ENCODE peak calls at places on chromosomes 6 and 20, in five cellular contexts. N, P, V, C and Y are unnamed samples.

GRCh38 chr6:45584127-45584526 is 206.4 kb upstream of the SUPT3H start:
- DNase-seq in N (no peak), P (no peak), V (no peak), C (no peak), Y (no peak)

GRCh38 chr20:32052090-32052791 is at the start of gene HCK:
- DNase-seq in N (no peak), P (no peak), V (no peak), C (no peak), Y (no peak)

GRCh38 chr6:18362058-18362561 is 25.0 kb upstream of the RNF144B start:
- DNase-seq in N (peak), P (peak), V (no peak), C (no peak), Y (no peak)

GRCh38 chr20:40682104-40683045 is 6.7 kb downstream of the MAFB start:
- DNase-seq in N (no peak), P (peak), V (no peak), C (no peak), Y (no peak)

GRCh38 chr6:71822626-71823025 is 63.7 kb upstream of the RIMS1 start:
- DNase-seq in N (no peak), P (no peak), V (no peak), C (no peak), Y (no peak)

GRCh38 chr6:167139761-167140160 is 16.9 kb downstream of the CCR6 start:
- DNase-seq in N (no peak), P (no peak), V (no peak), C (no peak), Y (no peak)

GRCh38 chr6:104526383-104526782 is 333.3 kb downstream of the HACE1 start:
- DNase-seq in N (no peak), P (no peak), V (no peak), C (no peak), Y (no peak)

GRCh38 chr6:85347787-85348186 is 102.1 kb upstream of the NT5E start:
- DNase-seq in N (no peak), P (no peak), V (no peak), C (no peak), Y (no peak)

GRCh38 chr20:61314326-61315010 is 62.4 kb downstream of the CDH4 start:
- DNase-seq in N (no peak), P (no peak), V (no peak), C (no peak), Y (no peak)

GRCh38 chr6:158003910-158004695 is 22.4 kb downstream of the SYNJ2 start:
- DNase-seq in N (no peak), P (no peak), V (no peak), C (no peak), Y (no peak)

GRCh38 chr6:151034825-151035781 is 169.6 kb downstream of the MTHFD1L start:
- DNase-seq in N (no peak), P (no peak), V (no peak), C (no peak), Y (no peak)

GRCh38 chr6:99187429-99187828 is 162.0 kb downstream of the FAXC start:
- DNase-seq in N (no peak), P (no peak), V (no peak), C (no peak), Y (no peak)

GRCh38 chr20:46895906-46896242 is 1.2 kb downstream of the EYA2 start:
- DNase-seq in N (no peak), P (no peak), V (no peak), C (no peak), Y (no peak)

GRCh38 chr6:155406801-155407200 is 48.8 kb downstream of the NOX3 start:
- DNase-seq in N (no peak), P (no peak), V (no peak), C (no peak), Y (no peak)

GRCh38 chr20:17533396-17533795 is 2.2 kb upstream of the BFSP1 start:
- DNase-seq in N (peak), P (peak), V (no peak), C (no peak), Y (no peak)

GRCh38 chr20:15236812-15237211 is 899.4 kb upstream of the FLRT3 start:
- DNase-seq in N (peak), P (peak), V (no peak), C (no peak), Y (no peak)

GRCh38 chr20:52572687-52573086 is 381.1 kb upstream of the ZFP64 start:
- DNase-seq in N (peak), P (peak), V (no peak), C (no peak), Y (no peak)

GRCh38 chr6:160030103-160030502 is 61.2 kb downstream of the IGF2R start:
- DNase-seq in N (peak), P (peak), V (no peak), C (peak), Y (no peak)

GRCh38 chr6:136226027-136226673 is 24.0 kb downstream of the MTFR2 start:
- DNase-seq in N (peak), P (peak), V (peak), C (peak), Y (peak)

GRCh38 chr6:93784794-93785757 is 365.7 kb upstream of the EPHA7 start:
- DNase-seq in N (peak), P (peak), V (no peak), C (no peak), Y (no peak)

GRCh38 chr6:25369450-25370086 is 90.4 kb downstream of the CARMIL1 start:
- DNase-seq in N (peak), P (peak), V (no peak), C (no peak), Y (no peak)

GRCh38 chr20:11216451-11217314 is 542.9 kb upstream of the JAG1 start:
- DNase-seq in N (no peak), P (peak), V (no peak), C (no peak), Y (no peak)

GRCh38 chr6:104218132-104218531 is 641.6 kb downstream of the HACE1 start:
- DNase-seq in N (no peak), P (no peak), V (no peak), C (no peak), Y (no peak)

GRCh38 chr6:134003542-134003951 is 48.9 kb downstream of the SLC2A12 start:
- DNase-seq in N (no peak), P (no peak), V (no peak), C (no peak), Y (no peak)

GRCh38 chr6:52554684-52555280 is 22.1 kb downstream of the TRAM2 start:
- DNase-seq in N (peak), P (no peak), V (no peak), C (no peak), Y (no peak)

GRCh38 chr20:29472606-29473005 is 1784.9 kb upstream of the DEFB115 start:
- DNase-seq in N (no peak), P (no peak), V (no peak), C (no peak), Y (no peak)

GRCh38 chr6:3355358-3356055 is 96.8 kb downstream of the PSMG4 start:
- DNase-seq in N (no peak), P (no peak), V (no peak), C (peak), Y (no peak)

GRCh38 chr20:34948030-34948429 is 7.6 kb downstream of the GSS start:
- DNase-seq in N (peak), P (peak), V (no peak), C (no peak), Y (no peak)

GRCh38 chr6:36376742-36377141 is 10.7 kb downstream of the ETV7 start:
- DNase-seq in N (no peak), P (no peak), V (no peak), C (no peak), Y (no peak)

GRCh38 chr6:36380166-36380565 is 7.3 kb downstream of the ETV7 start:
- DNase-seq in N (no peak), P (no peak), V (no peak), C (no peak), Y (no peak)

GRCh38 chr6:36377594-36377993 is 9.9 kb downstream of the ETV7 start:
- DNase-seq in N (no peak), P (no peak), V (no peak), C (no peak), Y (no peak)

GRCh38 chr6:36378936-36379335 is 8.5 kb downstream of the ETV7 start:
- DNase-seq in N (no peak), P (no peak), V (no peak), C (no peak), Y (no peak)

GRCh38 chr6:36378243-36378920 is 9.1 kb downstream of the ETV7 start:
- DNase-seq in N (no peak), P (no peak), V (no peak), C (no peak), Y (no peak)
- TF ChIP-seq CTCF in N (no peak), P (no peak), V (no peak), C (no peak), Y (no peak)

DNA sequence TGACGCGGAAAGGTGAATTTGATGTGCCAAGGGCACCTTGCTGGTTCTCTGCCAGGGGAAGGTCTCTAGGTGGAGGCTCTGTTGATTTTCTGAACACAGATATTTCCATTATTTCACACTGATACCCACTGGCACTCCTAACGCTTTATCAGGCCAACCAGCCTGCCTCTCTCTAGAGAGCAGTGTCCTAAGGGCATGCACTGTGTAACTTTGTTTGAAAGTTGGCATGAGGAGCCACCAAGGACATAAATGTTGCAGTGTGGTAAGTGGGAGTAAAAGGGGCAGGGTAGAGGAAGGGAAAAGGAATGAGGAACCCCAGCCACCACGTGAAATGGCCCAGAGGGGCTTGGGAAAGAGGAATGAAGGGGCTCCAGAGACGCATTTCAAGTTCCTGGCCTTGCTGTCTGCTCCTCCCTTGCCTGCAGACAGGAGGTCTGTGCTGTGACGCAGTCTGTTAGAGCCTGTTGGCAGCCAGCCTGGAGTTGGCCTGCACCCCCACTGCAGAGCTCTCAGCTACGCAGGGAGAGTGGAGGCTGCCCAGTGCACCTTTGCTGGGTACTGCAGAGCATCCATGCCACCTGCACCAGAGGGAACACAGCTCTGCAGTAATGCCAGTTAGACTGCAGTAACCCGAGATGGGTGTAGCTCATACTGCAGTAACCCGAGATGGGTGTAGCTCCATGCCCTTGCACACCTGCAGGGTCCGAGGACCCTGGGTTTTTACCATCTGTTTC is 86.9 kb upstream of the SNAP25 start:
- DNase-seq in N (peak), P (peak), V (no peak), C (no peak), Y (no peak)
- TF ChIP-seq CTCF in N (no peak), P (no peak), V (no peak), C (no peak), Y (no peak)

DNA sequence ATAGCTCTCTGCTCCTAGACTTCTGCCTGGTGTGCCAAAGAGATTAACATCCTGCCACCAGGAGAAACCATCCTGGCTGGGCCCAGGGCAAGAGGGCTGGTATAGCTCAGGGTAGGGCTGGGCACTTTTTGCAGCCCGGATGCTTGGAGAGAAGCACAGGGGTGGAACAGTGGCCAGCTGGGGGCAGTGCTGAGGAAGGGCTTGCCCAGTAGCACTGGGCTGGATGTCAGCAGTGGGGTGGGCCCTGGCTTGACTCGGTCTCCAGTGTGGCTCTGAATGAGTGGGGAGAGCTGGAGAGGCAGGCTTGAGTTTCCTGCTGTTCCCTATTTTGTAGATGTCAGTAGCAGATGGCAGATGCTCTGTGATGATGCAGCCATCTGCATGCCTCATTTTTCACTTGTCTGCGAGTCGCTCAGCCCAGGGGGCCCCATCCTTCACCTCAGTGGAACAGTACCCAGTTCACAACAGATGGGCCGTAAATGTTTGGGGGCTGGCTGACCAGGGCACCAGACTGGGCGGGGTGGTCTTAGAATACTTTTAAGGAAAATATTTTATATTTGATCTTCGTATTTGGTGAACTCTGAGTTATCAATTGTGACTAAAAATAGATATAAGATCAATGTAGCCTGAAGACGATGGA is 56.4 kb upstream of the TULP1 start:
- DNase-seq in N (peak), P (peak), V (peak), C (peak), Y (no peak)
- TF ChIP-seq CTCF in N (peak), P (peak), V (no peak), C (peak), Y (no peak)

DNA sequence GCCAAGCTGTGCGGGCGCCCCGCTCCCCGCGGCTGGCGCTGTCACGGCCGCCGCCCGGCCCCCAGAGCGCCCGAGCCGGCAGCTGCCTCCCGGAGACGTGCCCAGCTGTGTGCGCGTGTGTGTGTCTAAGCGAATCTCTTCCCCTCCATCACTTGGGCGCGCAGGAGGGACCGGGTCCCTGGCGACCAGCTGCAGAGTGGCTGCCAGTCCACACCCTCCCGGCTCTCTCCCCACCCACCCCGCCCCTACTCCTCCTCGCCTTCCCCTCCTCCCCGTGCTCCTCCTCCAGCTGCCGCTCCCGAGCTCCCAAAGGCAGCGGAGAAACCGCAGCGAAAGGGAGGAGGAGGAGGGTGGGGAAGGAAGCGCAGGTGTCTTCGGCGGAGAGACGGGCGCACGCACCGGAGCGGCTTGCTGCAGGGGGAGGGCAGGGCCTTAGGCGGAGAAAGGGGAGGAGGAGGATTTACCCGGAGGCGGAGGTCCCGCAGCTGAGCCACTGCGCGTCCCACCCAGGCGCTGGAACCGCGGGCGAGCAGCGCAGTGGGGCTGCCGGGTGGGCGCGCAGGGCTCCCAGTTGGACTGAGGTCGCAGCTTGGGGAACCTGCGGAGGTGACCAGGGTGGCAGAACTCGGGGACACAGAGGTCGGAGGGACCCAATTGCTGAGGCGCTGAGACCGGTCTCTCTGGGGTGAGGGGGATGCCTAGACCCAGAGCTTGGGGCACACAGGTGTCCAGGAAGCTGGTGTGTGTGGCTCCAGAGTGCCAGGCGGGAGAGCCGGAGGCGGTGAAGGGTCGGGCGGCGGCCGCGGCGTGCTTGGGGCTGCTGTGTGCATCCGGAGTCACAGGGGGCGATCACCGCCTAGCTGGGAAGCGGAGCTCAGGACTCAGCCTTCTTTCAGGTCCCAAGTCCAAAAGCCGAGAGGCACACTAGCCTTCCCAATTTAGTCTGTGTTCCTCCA is at the start of gene HS3ST5:
- DNase-seq in N (peak), P (peak), V (no peak), C (no peak), Y (no peak)
- TF ChIP-seq CTCF in N (peak), P (peak), V (no peak), C (no peak), Y (no peak)

GRCh38 chr20:3168079-3168828 is 5.1 kb downstream of the LZTS3 start:
- DNase-seq in N (no peak), P (no peak), V (no peak), C (no peak), Y (no peak)
- TF ChIP-seq CTCF in N (no peak), P (no peak), V (no peak), C (no peak), Y (no peak)

DNA sequence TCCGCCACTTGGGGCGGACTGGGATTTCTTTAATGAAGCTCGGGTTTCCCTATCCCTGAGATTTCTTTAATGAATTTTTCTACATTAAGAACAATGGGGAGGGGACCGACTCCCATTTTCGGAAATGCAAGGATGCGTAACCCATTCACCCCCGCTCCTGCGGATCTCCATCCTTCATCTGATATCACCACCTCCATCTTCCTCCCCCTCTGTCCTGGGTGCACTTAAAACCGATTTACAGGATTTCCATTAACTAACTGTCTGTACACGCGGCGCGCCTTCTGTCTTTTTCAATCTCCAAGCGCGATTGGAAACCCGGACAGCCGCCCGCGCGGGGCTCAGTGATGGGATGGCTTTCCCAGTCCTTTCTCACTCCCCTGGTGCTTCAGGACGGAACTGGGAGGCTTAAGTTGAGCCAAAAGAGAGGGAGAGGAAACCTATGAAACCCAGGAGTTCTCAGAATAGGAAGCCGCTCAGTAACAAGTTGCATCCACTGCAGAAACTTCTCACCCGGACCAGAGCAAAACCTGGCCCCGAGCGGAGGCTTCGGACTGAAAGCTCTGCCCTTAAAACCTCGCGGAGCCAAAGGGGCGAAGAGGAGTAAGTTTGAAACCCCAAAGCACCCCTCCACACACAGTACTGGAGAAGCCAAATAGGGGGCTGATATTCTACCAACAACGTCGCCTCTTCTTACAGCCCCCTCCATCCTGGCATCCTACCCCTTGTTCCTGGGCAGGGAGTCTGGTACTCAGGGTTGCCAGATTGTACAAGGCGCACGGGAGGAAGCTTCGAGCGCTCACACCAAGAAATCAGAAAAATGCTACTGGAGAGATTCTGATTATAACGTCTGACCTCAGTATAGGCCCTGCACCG is 721 bp upstream of the COL12A1 start:
- DNase-seq in N (peak), P (no peak), V (no peak), C (no peak), Y (no peak)
- TF ChIP-seq CTCF in N (no peak), P (no peak), V (no peak), C (no peak), Y (no peak)

GRCh38 chr20:50484271-50484976 is 25.8 kb upstream of the PTPN1 start:
- DNase-seq in N (no peak), P (no peak), V (no peak), C (no peak), Y (no peak)
- TF ChIP-seq CTCF in N (peak), P (no peak), V (no peak), C (no peak), Y (no peak)

GRCh38 chr20:20334489-20334888 is 33.4 kb upstream of the INSM1 start:
- DNase-seq in N (no peak), P (no peak), V (no peak), C (no peak), Y (no peak)

GRCh38 chr20:20331796-20332195 is 36.1 kb upstream of the INSM1 start:
- DNase-seq in N (no peak), P (no peak), V (no peak), C (no peak), Y (no peak)

GRCh38 chr20:20327756-20328155 is 40.1 kb upstream of the INSM1 start:
- DNase-seq in N (peak), P (no peak), V (no peak), C (no peak), Y (no peak)

GRCh38 chr20:20333866-20334265 is 34.0 kb upstream of the INSM1 start:
- DNase-seq in N (no peak), P (no peak), V (no peak), C (peak), Y (no peak)

GRCh38 chr20:20329564-20329963 is 38.3 kb upstream of the INSM1 start:
- DNase-seq in N (no peak), P (no peak), V (no peak), C (no peak), Y (no peak)
- TF ChIP-seq CTCF in N (no peak), P (no peak), V (no peak), C (no peak), Y (no peak)

GRCh38 chr20:22385602-22386299 is 198.6 kb downstream of the FOXA2 start:
- DNase-seq in N (no peak), P (no peak), V (no peak), C (no peak), Y (no peak)
- TF ChIP-seq CTCF in N (peak), P (no peak), V (no peak), C (no peak), Y (no peak)